ENCODE peak calls at places on chromosomes 3 and 15, in four cellular contexts. H, P, K and R are unnamed samples.

GRCh38 chr3:136931587-136931986 is 26.2 kb upstream of the IL20RB start:
- DNase-seq in H (no peak), P (no peak), K (no peak), R (no peak)

GRCh38 chr3:64046527-64046926 is 23.2 kb upstream of the PSMD6 start:
- DNase-seq in H (no peak), P (no peak), K (no peak), R (no peak)

GRCh38 chr15:45333550-45333949 is 44.8 kb downstream of the GATM start:
- DNase-seq in H (no peak), P (peak), K (no peak), R (no peak)

GRCh38 chr3:62755285-62755684 is 119.9 kb downstream of the CADPS start:
- DNase-seq in H (no peak), P (no peak), K (no peak), R (no peak)

GRCh38 chr3:37162501-37163245 is 11.7 kb downstream of the LRRFIP2 start:
- DNase-seq in H (no peak), P (no peak), K (peak), R (no peak)

GRCh38 chr3:184262166-184262926 is 993 bp upstream of the CAMK2N2 start:
- DNase-seq in H (no peak), P (no peak), K (no peak), R (no peak)

GRCh38 chr3:144085964-144086363 is 114.3 kb downstream of the DIPK2A start:
- DNase-seq in H (no peak), P (peak), K (no peak), R (no peak)

GRCh38 chr3:171376125-171376947 is 83.9 kb downstream of the TNIK start:
- DNase-seq in H (no peak), P (peak), K (peak), R (no peak)

GRCh38 chr3:95389725-95390313 is 1327.0 kb downstream of the NSUN3 start:
- DNase-seq in H (no peak), P (no peak), K (no peak), R (no peak)

GRCh38 chr3:125141596-125142417 is 70.7 kb downstream of the SLC12A8 start:
- DNase-seq in H (peak), P (peak), K (peak), R (peak)

GRCh38 chr3:53320697-53321096 is 26.6 kb downstream of the DCP1A start:
- DNase-seq in H (no peak), P (no peak), K (no peak), R (no peak)

GRCh38 chr3:65996605-65997004 is 42.1 kb downstream of the MAGI1 start:
- DNase-seq in H (no peak), P (peak), K (no peak), R (no peak)

GRCh38 chr3:120153294-120153693 is 59.0 kb upstream of the GSK3B start:
- DNase-seq in H (no peak), P (peak), K (no peak), R (no peak)

GRCh38 chr3:106004137-106004600 is 135.4 kb upstream of the CBLB start:
- DNase-seq in H (no peak), P (peak), K (no peak), R (no peak)

GRCh38 chr15:73936181-73936580 is 9.9 kb downstream of the LOXL1 start:
- DNase-seq in H (no peak), P (peak), K (no peak), R (no peak)
- TF ChIP-seq CTCF in H (no peak), P (peak), K (no peak), R (no peak)

DNA sequence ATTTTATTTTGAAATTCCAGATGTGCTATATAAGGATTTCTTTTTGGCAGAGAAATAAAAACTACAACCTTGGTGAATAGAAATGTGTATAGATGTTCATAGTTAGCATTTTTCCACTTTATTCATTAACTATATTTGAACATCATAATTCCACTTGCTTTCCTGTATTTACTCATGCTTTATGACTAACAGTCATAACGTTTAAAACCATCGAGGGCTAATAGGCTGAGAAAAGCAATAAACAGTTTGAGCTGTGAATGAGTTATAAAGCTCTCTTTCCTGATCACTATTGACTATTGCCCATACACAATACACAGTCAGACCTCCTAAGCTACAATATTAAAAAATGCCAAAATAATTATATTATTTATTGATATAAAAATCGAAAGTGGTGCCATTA is 502.1 kb upstream of the RASGRP1 start:
- DNase-seq in H (no peak), P (no peak), K (no peak), R (no peak)
- TF ChIP-seq CTCF in H (no peak), P (no peak), K (no peak), R (no peak)

GRCh38 chr3:10192953-10193691 is 28.4 kb downstream of the IRAK2 start:
- DNase-seq in H (peak), P (peak), K (peak), R (peak)
- TF ChIP-seq CTCF in H (no peak), P (peak), K (peak), R (peak)

GRCh38 chr3:10529809-10530208 is 24.4 kb upstream of the ATP2B2 start:
- DNase-seq in H (no peak), P (no peak), K (no peak), R (no peak)
- TF ChIP-seq CTCF in H (no peak), P (no peak), K (no peak), R (no peak)

DNA sequence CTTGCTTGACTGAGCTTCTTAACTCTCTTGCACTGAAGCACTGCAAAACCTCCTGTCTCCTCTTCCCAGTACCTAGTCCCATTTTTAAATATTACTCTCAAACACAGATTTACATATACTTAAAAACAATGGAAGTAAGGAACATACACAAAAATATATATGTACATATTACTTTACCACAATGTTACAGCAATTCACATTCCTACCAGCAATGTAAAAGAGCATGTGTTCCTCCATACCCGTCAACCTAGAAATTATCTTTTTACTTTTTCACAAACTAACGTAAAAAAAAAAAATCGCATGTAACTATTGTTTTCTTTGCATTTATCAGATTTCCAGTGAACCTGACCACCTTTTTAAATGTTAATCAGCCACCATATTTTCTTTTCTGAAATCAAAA is 60.4 kb downstream of the RYK start:
- DNase-seq in H (no peak), P (no peak), K (no peak), R (no peak)
- TF ChIP-seq CTCF in H (peak), P (no peak), K (no peak), R (no peak)

DNA sequence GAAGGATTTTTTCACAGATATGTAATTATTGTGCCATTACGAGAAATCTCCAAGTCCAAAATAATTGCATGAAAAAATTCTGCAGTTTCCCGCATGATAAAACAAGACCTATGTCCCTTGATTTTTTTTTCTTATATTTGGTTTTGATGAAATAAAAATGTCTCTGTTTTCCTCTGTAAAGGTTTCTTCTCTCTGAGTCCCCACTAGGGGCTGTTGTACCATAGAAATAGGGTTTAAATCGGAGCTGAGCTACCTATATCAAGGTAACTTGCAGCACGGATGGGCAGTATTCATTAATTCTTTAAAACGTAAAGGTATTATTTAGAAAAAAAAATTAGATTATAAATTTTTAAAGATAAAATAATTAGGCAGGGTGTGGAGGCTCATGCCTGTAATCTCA is 66.6 kb upstream of the IGF1R start:
- DNase-seq in H (no peak), P (no peak), K (no peak), R (no peak)
- TF ChIP-seq CTCF in H (peak), P (peak), K (peak), R (no peak)

GRCh38 chr15:82176528-82176927 is 86.0 kb downstream of the EFL1 start:
- DNase-seq in H (no peak), P (no peak), K (no peak), R (no peak)
- TF ChIP-seq CTCF in H (peak), P (no peak), K (no peak), R (peak)

GRCh38 chr15:100131321-100132224 is 210.2 kb downstream of the ADAMTS17 start:
- DNase-seq in H (peak), P (peak), K (peak), R (no peak)
- TF ChIP-seq CTCF in H (peak), P (peak), K (peak), R (no peak)